ENCODE peak calls at places on chromosomes 7 and 10, in four cellular contexts. U is PC-3, Z is G401, A is AG04449. S is an unnamed sample.

GRCh38 chr10:98608417-98608816 is 161.7 kb upstream of the HPS1 start:
- DNase-seq in U (no peak), Z (peak), A (no peak), S (no peak)

GRCh38 chr10:9012312-9012711 is 957.8 kb downstream of the GATA3 start:
- DNase-seq in U (no peak), A (no peak), Z (no peak), S (no peak)

GRCh38 chr10:118962159-118962863 is 67.2 kb upstream of the NANOS1 start:
- DNase-seq in Z (no peak), U (no peak), A (no peak), S (no peak)

GRCh38 chr10:126235979-126236851 is 152.1 kb downstream of the ADAM12 start:
- DNase-seq in Z (no peak), U (no peak), A (no peak), S (no peak)

GRCh38 chr10:9211228-9211627 is 1156.7 kb downstream of the GATA3 start:
- DNase-seq in Z (no peak), U (peak), A (no peak), S (no peak)

GRCh38 chr7:124724516-124725192 is 40.9 kb downstream of the GPR37 start:
- DNase-seq in A (no peak), U (no peak), Z (no peak), S (no peak)

GRCh38 chr10:95133016-95133752 is 60.9 kb upstream of the ACSM6 start:
- DNase-seq in U (peak), Z (peak), A (peak), S (peak)

GRCh38 chr10:22022257-22023051 is 18.9 kb upstream of the DNAJC1 start:
- DNase-seq in A (no peak), U (no peak), Z (peak), S (peak)

GRCh38 chr10:86349940-86350630 is 16.5 kb downstream of the GRID1 start:
- DNase-seq in U (no peak), Z (no peak), A (no peak), S (no peak)

GRCh38 chr10:124078028-124078427 is 15.4 kb downstream of the CHST15 start:
- DNase-seq in U (no peak), A (no peak), Z (no peak), S (no peak)

GRCh38 chr7:138081868-138082267 is 5.6 kb downstream of the AKR1D1 start:
- DNase-seq in U (no peak), A (no peak), Z (no peak), S (no peak)

GRCh38 chr10:132374612-132375011 is 22.4 kb upstream of the PWWP2B start:
- DNase-seq in A (no peak), Z (no peak), U (no peak), S (no peak)

GRCh38 chr7:51226042-51226755 is 90.4 kb downstream of the COBL start:
- DNase-seq in A (no peak), Z (peak), U (peak), S (no peak)

GRCh38 chr7:4958477-4959301 is at the start of gene MMD2:
- DNase-seq in U (no peak), A (no peak), Z (peak), S (no peak)

GRCh38 chr7:37353949-37354660 is 94.6 kb downstream of the ELMO1 start:
- DNase-seq in A (no peak), U (no peak), Z (no peak), S (no peak)

GRCh38 chr7:65915921-65916657 is 43.2 kb downstream of the VKORC1L1 start:
- DNase-seq in A (no peak), U (no peak), Z (no peak), S (no peak)

GRCh38 chr7:106367018-106367420 is 82.2 kb upstream of the NAMPT start:
- DNase-seq in A (no peak), Z (peak), U (peak), S (no peak)

GRCh38 chr10:50224330-50224952 is 26.9 kb downstream of the ASAH2 start:
- DNase-seq in U (peak), A (peak), Z (peak), S (peak)

S was measured in activated CD4-positive, CD25-positive, alpha-beta regulatory T cell treated with anti-CD3 and anti-CD28 coated beads, Interleukin-2, amount 50 U/mL, for 16 hours.